ENCODE peak calls at places on chromosomes 7 and 10, in four cellular contexts. W, Y, Q and V are unnamed samples.

GRCh38 chr7:8178353-8178752 is 83.6 kb downstream of the ICA1 start:
- DNase-seq in W (no peak), Y (no peak), Q (no peak), V (no peak)

GRCh38 chr10:102090772-102091171 is 25.6 kb downstream of the HPS6 start:
- DNase-seq in W (no peak), Y (no peak), Q (no peak), V (no peak)

GRCh38 chr7:124033093-124033806 is 383 bp upstream of the TMEM229A start:
- DNase-seq in W (no peak), Y (peak; percentile 15), Q (no peak), V (peak; percentile 44)

GRCh38 chr10:28217848-28218247 is 85.0 kb downstream of the MPP7 start:
- DNase-seq in W (no peak), Y (no peak), Q (no peak), V (no peak)

GRCh38 chr7:2017483-2017891 is 215.3 kb downstream of the MAD1L1 start:
- DNase-seq in W (no peak), Y (no peak), Q (no peak), V (no peak)

GRCh38 chr7:27170494-27170811 is 3.7 kb downstream of the HOXA10 start:
- DNase-seq in W (no peak), Y (no peak), Q (no peak), V (no peak)

GRCh38 chr7:135728136-135728669 is at the start of gene SLC13A4:
- DNase-seq in W (no peak), Y (peak; percentile 95), Q (no peak), V (peak; percentile 96)

GRCh38 chr10:35037104-35037503 is 53.0 kb downstream of the CUL2 start:
- DNase-seq in W (no peak), Y (no peak), Q (no peak), V (no peak)

GRCh38 chr10:30495687-30496086 is 61.7 kb downstream of the MAP3K8 start:
- DNase-seq in W (no peak), Y (peak; percentile 31), Q (no peak), V (no peak)

GRCh38 chr7:131543298-131543697 is 13.1 kb downstream of the PODXL start:
- DNase-seq in W (no peak), Y (no peak), Q (no peak), V (no peak)

GRCh38 chr7:151552352-151553028 is 32.8 kb upstream of the RHEB start:
- DNase-seq in W (no peak), Y (no peak), Q (no peak), V (no peak)

GRCh38 chr10:52770904-52771303 is 1.7 kb downstream of the MBL2 start:
- DNase-seq in W (no peak), Y (no peak), Q (no peak), V (no peak)

GRCh38 chr7:47313564-47313963 is 268.3 kb downstream of the TNS3 start:
- DNase-seq in W (no peak), Y (no peak), Q (no peak), V (no peak)

GRCh38 chr10:44238212-44238611 is 146.7 kb downstream of the CXCL12 start:
- DNase-seq in W (no peak), Y (peak; percentile 41), Q (no peak), V (no peak)

GRCh38 chr10:44235363-44235762 is 149.5 kb downstream of the CXCL12 start:
- DNase-seq in W (no peak), Y (peak; percentile 3), Q (no peak), V (no peak)

GRCh38 chr10:44237364-44238034 is 147.4 kb downstream of the CXCL12 start:
- DNase-seq in W (no peak), Y (peak; percentile 62), Q (no peak), V (no peak)

GRCh38 chr10:44234471-44234850 is 150.4 kb downstream of the CXCL12 start:
- DNase-seq in W (no peak), Y (peak; percentile 7), Q (no peak), V (no peak)

DNA sequence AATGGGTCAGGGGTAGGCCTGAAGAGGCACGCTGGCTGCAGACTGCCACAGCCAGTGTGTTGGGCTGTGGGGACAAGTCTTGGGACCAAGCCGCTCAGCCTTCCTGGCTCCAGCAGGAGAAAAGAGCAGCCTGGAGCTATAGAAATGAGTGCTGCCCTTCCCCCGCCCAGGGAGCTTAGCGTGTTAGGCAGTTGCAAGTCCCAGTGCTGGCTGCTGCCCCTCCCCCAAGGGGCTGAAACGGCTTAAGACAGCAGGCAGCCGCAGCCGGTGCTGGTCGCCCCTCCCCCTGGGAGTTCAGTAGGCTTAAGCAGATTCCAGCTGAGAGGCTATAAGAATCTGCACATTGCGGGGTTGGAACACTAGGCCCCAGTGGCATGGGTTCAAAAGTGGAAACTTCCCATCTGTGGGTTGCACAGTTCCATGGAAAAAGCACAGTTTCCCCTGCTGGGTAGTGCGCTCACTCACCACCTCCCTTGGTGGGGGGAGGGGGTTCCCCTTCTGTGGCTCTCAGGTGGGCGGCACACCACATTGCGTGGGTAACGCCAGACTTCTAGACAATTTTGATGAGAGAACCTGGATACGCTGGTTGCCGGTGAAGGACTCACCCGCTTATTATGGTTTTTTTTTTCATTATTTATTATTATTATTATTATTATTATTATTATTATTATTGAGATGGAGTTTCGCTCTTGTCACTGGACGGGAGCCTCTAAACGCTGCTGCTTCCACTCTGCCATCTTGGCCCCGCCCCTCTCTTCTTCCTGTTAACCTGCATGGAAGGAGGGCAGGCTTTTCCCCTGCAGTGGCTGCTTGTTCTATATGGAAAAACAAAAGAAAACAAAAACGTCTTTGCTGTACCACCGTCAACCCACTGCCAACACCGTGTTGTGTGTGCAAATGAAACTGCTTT is 151.1 kb downstream of the CXCL12 start:
- DNase-seq in W (no peak), Y (peak; percentile 27), Q (no peak), V (no peak)
- TF ChIP-seq TARDBP in W (no peak), Y (no peak), Q (no peak), V (no peak)

GRCh38 chr10:120905268-120905667 is 54.1 kb downstream of the WDR11 start:
- DNase-seq in W (no peak), Y (no peak), Q (no peak), V (no peak)
- TF ChIP-seq FOXM1 in W (no peak), Y (no peak), Q (no peak), V (no peak)

GRCh38 chr7:116166167-116166566 is 44.2 kb upstream of the TES start:
- DNase-seq in W (no peak), Y (no peak), Q (no peak), V (no peak)
- TF ChIP-seq SP1 in W (no peak), Y (no peak), Q (no peak), V (no peak)

DNA sequence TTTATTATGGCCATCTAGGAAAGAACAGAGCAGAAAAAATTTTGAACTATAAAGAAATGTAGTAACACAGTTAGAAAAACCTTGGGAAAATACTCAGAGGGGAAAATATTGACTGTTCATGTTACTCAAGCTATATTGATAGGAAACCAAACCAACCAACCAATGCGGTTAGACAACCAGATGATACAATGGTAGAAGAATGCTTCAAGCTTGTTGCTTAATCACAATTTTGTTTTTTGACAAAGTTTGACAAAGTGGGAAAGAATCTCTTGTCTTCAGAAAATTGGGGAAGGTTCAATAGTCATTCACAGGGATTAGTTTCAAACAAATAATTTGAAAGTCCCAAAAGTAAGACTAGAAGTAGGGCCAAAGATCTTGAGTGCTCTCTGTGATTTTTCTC is 233.2 kb upstream of the PHYHIPL start:
- DNase-seq in W (no peak), Y (no peak), Q (no peak), V (no peak)
- TF ChIP-seq TARDBP in W (no peak), Y (no peak), Q (no peak), V (no peak)